ENCODE peak calls at places on chromosomes 2 and 18, in nine cellular contexts. One of them, this sample, is unnamed.

GRCh38 chr2:239256297-239256696 is 144.5 kb downstream of the HDAC4 start:
- DNase-seq in fibroblast of the conjunctiva: no peak
- DNase-seq in glutamatergic neuron: no peak
- DNase-seq in right atrium auricular region: no peak
- DNase-seq in left lobe of liver: peak
- DNase-seq in H54: no peak
- DNase-seq in HCEC 1CT: no peak
- DNase-seq in mesothelial cell of epicardium: no peak
- DNase-seq in activated gamma-delta T cell: no peak
- DNase-seq in this sample: no peak

GRCh38 chr2:112848833-112849232 is 12.3 kb upstream of the IL1B start:
- DNase-seq in H54: no peak
- DNase-seq in right atrium auricular region: no peak
- DNase-seq in HCEC 1CT: no peak
- DNase-seq in fibroblast of the conjunctiva: no peak
- DNase-seq in mesothelial cell of epicardium: no peak
- DNase-seq in activated gamma-delta T cell: no peak
- DNase-seq in glutamatergic neuron: no peak
- DNase-seq in left lobe of liver: no peak
- DNase-seq in this sample: no peak

GRCh38 chr2:206642075-206643025 is at the start of gene FAM237A:
- DNase-seq in activated gamma-delta T cell: no peak
- DNase-seq in HCEC 1CT: no peak
- DNase-seq in left lobe of liver: peak
- DNase-seq in mesothelial cell of epicardium: peak
- DNase-seq in fibroblast of the conjunctiva: peak
- DNase-seq in H54: peak
- DNase-seq in glutamatergic neuron: peak
- DNase-seq in right atrium auricular region: no peak
- DNase-seq in this sample: peak

GRCh38 chr2:218744615-218745014 is 34.0 kb downstream of the TTLL4 start:
- DNase-seq in mesothelial cell of epicardium: no peak
- DNase-seq in left lobe of liver: no peak
- DNase-seq in activated gamma-delta T cell: no peak
- DNase-seq in HCEC 1CT: no peak
- DNase-seq in right atrium auricular region: peak
- DNase-seq in fibroblast of the conjunctiva: no peak
- DNase-seq in H54: no peak
- DNase-seq in glutamatergic neuron: no peak
- DNase-seq in this sample: no peak

GRCh38 chr2:196591621-196592022 is 47.9 kb upstream of the CCDC150 start:
- DNase-seq in activated gamma-delta T cell: no peak
- DNase-seq in mesothelial cell of epicardium: no peak
- DNase-seq in glutamatergic neuron: no peak
- DNase-seq in fibroblast of the conjunctiva: no peak
- DNase-seq in HCEC 1CT: no peak
- DNase-seq in right atrium auricular region: no peak
- DNase-seq in left lobe of liver: no peak
- DNase-seq in H54: no peak
- DNase-seq in this sample: no peak

GRCh38 chr2:45199973-45200372 is 190.7 kb upstream of the SIX2 start:
- DNase-seq in mesothelial cell of epicardium: no peak
- DNase-seq in activated gamma-delta T cell: no peak
- DNase-seq in H54: no peak
- DNase-seq in fibroblast of the conjunctiva: no peak
- DNase-seq in left lobe of liver: no peak
- DNase-seq in HCEC 1CT: no peak
- DNase-seq in right atrium auricular region: no peak
- DNase-seq in glutamatergic neuron: no peak
- DNase-seq in this sample: no peak

GRCh38 chr18:77100751-77101355 is 31.7 kb downstream of the MBP start:
- DNase-seq in HCEC 1CT: no peak
- DNase-seq in activated gamma-delta T cell: peak
- DNase-seq in right atrium auricular region: no peak
- DNase-seq in H54: no peak
- DNase-seq in left lobe of liver: no peak
- DNase-seq in mesothelial cell of epicardium: no peak
- DNase-seq in glutamatergic neuron: no peak
- DNase-seq in fibroblast of the conjunctiva: no peak
- DNase-seq in this sample: peak

GRCh38 chr2:85854166-85854509 is 34.7 kb downstream of the ST3GAL5 start:
- DNase-seq in activated gamma-delta T cell: no peak
- DNase-seq in HCEC 1CT: no peak
- DNase-seq in fibroblast of the conjunctiva: no peak
- DNase-seq in left lobe of liver: no peak
- DNase-seq in H54: no peak
- DNase-seq in mesothelial cell of epicardium: no peak
- DNase-seq in right atrium auricular region: peak
- DNase-seq in glutamatergic neuron: no peak
- DNase-seq in this sample: no peak

GRCh38 chr2:189341077-189341476 is 100.2 kb upstream of the WDR75 start:
- DNase-seq in mesothelial cell of epicardium: no peak
- DNase-seq in fibroblast of the conjunctiva: no peak
- DNase-seq in right atrium auricular region: no peak
- DNase-seq in glutamatergic neuron: no peak
- DNase-seq in left lobe of liver: no peak
- DNase-seq in H54: no peak
- DNase-seq in HCEC 1CT: no peak
- DNase-seq in activated gamma-delta T cell: no peak
- DNase-seq in this sample: no peak

GRCh38 chr2:128272586-128273468 is 45.8 kb downstream of the HS6ST1 start:
- DNase-seq in right atrium auricular region: no peak
- DNase-seq in mesothelial cell of epicardium: no peak
- DNase-seq in glutamatergic neuron: no peak
- DNase-seq in H54: no peak
- DNase-seq in fibroblast of the conjunctiva: no peak
- DNase-seq in activated gamma-delta T cell: no peak
- DNase-seq in HCEC 1CT: no peak
- DNase-seq in left lobe of liver: no peak
- DNase-seq in this sample: no peak

GRCh38 chr2:121506187-121506586 is 24.5 kb upstream of the RNU4ATAC start:
- DNase-seq in fibroblast of the conjunctiva: no peak
- DNase-seq in H54: no peak
- DNase-seq in glutamatergic neuron: no peak
- DNase-seq in mesothelial cell of epicardium: no peak
- DNase-seq in left lobe of liver: no peak
- DNase-seq in activated gamma-delta T cell: no peak
- DNase-seq in HCEC 1CT: no peak
- DNase-seq in right atrium auricular region: no peak
- DNase-seq in this sample: no peak

GRCh38 chr2:27379383-27379839 is 1.1 kb downstream of the ZNF513 start:
- DNase-seq in mesothelial cell of epicardium: no peak
- DNase-seq in left lobe of liver: no peak
- DNase-seq in HCEC 1CT: no peak
- DNase-seq in H54: no peak
- DNase-seq in activated gamma-delta T cell: no peak
- DNase-seq in right atrium auricular region: no peak
- DNase-seq in glutamatergic neuron: no peak
- DNase-seq in fibroblast of the conjunctiva: no peak
- DNase-seq in this sample: no peak

GRCh38 chr18:76351961-76352581 is 143.0 kb downstream of the ZNF516 start:
- DNase-seq in fibroblast of the conjunctiva: peak
- DNase-seq in right atrium auricular region: no peak
- DNase-seq in glutamatergic neuron: no peak
- DNase-seq in left lobe of liver: no peak
- DNase-seq in H54: no peak
- DNase-seq in HCEC 1CT: peak
- DNase-seq in mesothelial cell of epicardium: no peak
- DNase-seq in activated gamma-delta T cell: no peak
- DNase-seq in this sample: no peak

GRCh38 chr2:119022678-119023077 is 80.7 kb downstream of the MARCO start:
- DNase-seq in HCEC 1CT: no peak
- DNase-seq in mesothelial cell of epicardium: no peak
- DNase-seq in left lobe of liver: no peak
- DNase-seq in H54: no peak
- DNase-seq in activated gamma-delta T cell: no peak
- DNase-seq in right atrium auricular region: no peak
- DNase-seq in fibroblast of the conjunctiva: no peak
- DNase-seq in glutamatergic neuron: no peak
- DNase-seq in this sample: no peak

GRCh38 chr2:226300487-226300886 is 499.1 kb downstream of the IRS1 start:
- DNase-seq in mesothelial cell of epicardium: no peak
- DNase-seq in activated gamma-delta T cell: no peak
- DNase-seq in H54: no peak
- DNase-seq in HCEC 1CT: no peak
- DNase-seq in right atrium auricular region: no peak
- DNase-seq in fibroblast of the conjunctiva: no peak
- DNase-seq in glutamatergic neuron: no peak
- DNase-seq in left lobe of liver: no peak
- DNase-seq in this sample: no peak

GRCh38 chr2:113807634-113808196 is 51.3 kb upstream of the SLC35F5 start:
- DNase-seq in fibroblast of the conjunctiva: no peak
- DNase-seq in HCEC 1CT: no peak
- DNase-seq in right atrium auricular region: no peak
- DNase-seq in glutamatergic neuron: no peak
- DNase-seq in left lobe of liver: no peak
- DNase-seq in activated gamma-delta T cell: no peak
- DNase-seq in H54: no peak
- DNase-seq in mesothelial cell of epicardium: no peak
- DNase-seq in this sample: no peak

GRCh38 chr2:174048238-174048637 is 83.1 kb upstream of the SP3 start:
- DNase-seq in right atrium auricular region: no peak
- DNase-seq in HCEC 1CT: no peak
- DNase-seq in activated gamma-delta T cell: no peak
- DNase-seq in mesothelial cell of epicardium: no peak
- DNase-seq in left lobe of liver: no peak
- DNase-seq in fibroblast of the conjunctiva: no peak
- DNase-seq in glutamatergic neuron: no peak
- DNase-seq in H54: no peak
- DNase-seq in this sample: no peak

GRCh38 chr2:163774862-163775261 is 39.1 kb upstream of the FIGN start:
- DNase-seq in H54: peak
- DNase-seq in activated gamma-delta T cell: no peak
- DNase-seq in left lobe of liver: no peak
- DNase-seq in fibroblast of the conjunctiva: peak
- DNase-seq in right atrium auricular region: no peak
- DNase-seq in glutamatergic neuron: no peak
- DNase-seq in HCEC 1CT: peak
- DNase-seq in mesothelial cell of epicardium: no peak
- DNase-seq in this sample: no peak

GRCh38 chr2:227180286-227180685 is 15.9 kb downstream of the COL4A3 start:
- DNase-seq in activated gamma-delta T cell: no peak
- DNase-seq in glutamatergic neuron: no peak
- DNase-seq in HCEC 1CT: no peak
- DNase-seq in fibroblast of the conjunctiva: no peak
- DNase-seq in H54: no peak
- DNase-seq in mesothelial cell of epicardium: no peak
- DNase-seq in right atrium auricular region: peak
- DNase-seq in left lobe of liver: no peak
- DNase-seq in this sample: no peak

GRCh38 chr2:147713349-147713748 is 131.5 kb upstream of the ACVR2A start:
- DNase-seq in right atrium auricular region: no peak
- DNase-seq in activated gamma-delta T cell: no peak
- DNase-seq in left lobe of liver: no peak
- DNase-seq in fibroblast of the conjunctiva: no peak
- DNase-seq in glutamatergic neuron: no peak
- DNase-seq in HCEC 1CT: no peak
- DNase-seq in H54: no peak
- DNase-seq in mesothelial cell of epicardium: no peak
- DNase-seq in this sample: no peak

GRCh38 chr2:232886176-232886575 is 16.1 kb downstream of the SNORC start:
- DNase-seq in mesothelial cell of epicardium: no peak
- DNase-seq in HCEC 1CT: no peak
- DNase-seq in activated gamma-delta T cell: no peak
- DNase-seq in left lobe of liver: peak
- DNase-seq in fibroblast of the conjunctiva: no peak
- DNase-seq in H54: no peak
- DNase-seq in glutamatergic neuron: no peak
- DNase-seq in right atrium auricular region: no peak
- DNase-seq in this sample: no peak

GRCh38 chr2:1858733-1859132 is 114.4 kb upstream of the PXDN start:
- DNase-seq in mesothelial cell of epicardium: no peak
- DNase-seq in activated gamma-delta T cell: no peak
- DNase-seq in H54: no peak
- DNase-seq in glutamatergic neuron: no peak
- DNase-seq in right atrium auricular region: no peak
- DNase-seq in left lobe of liver: no peak
- DNase-seq in HCEC 1CT: no peak
- DNase-seq in fibroblast of the conjunctiva: no peak
- DNase-seq in this sample: no peak

GRCh38 chr2:81576713-81577112 is 1272.2 kb upstream of the LRRTM1 start:
- DNase-seq in left lobe of liver: no peak
- DNase-seq in right atrium auricular region: no peak
- DNase-seq in activated gamma-delta T cell: no peak
- DNase-seq in HCEC 1CT: no peak
- DNase-seq in fibroblast of the conjunctiva: no peak
- DNase-seq in H54: no peak
- DNase-seq in glutamatergic neuron: no peak
- DNase-seq in mesothelial cell of epicardium: no peak
- DNase-seq in this sample: no peak

GRCh38 chr2:128319773-128320608 is 1.3 kb upstream of the HS6ST1 start:
- DNase-seq in activated gamma-delta T cell: no peak
- DNase-seq in H54: no peak
- DNase-seq in fibroblast of the conjunctiva: no peak
- DNase-seq in left lobe of liver: no peak
- DNase-seq in right atrium auricular region: peak
- DNase-seq in HCEC 1CT: no peak
- DNase-seq in glutamatergic neuron: no peak
- DNase-seq in mesothelial cell of epicardium: no peak
- DNase-seq in this sample: no peak

GRCh38 chr2:43070039-43070438 is 156.4 kb downstream of the ZFP36L2 start:
- DNase-seq in HCEC 1CT: no peak
- DNase-seq in fibroblast of the conjunctiva: no peak
- DNase-seq in mesothelial cell of epicardium: no peak
- DNase-seq in activated gamma-delta T cell: no peak
- DNase-seq in H54: no peak
- DNase-seq in glutamatergic neuron: no peak
- DNase-seq in right atrium auricular region: no peak
- DNase-seq in left lobe of liver: no peak
- DNase-seq in this sample: no peak